ENCODE peak calls at places on chromosomes 2 and 18, in six cellular contexts. L is A549, D is fibroblast of lung, E is left ventricle myocardium inferior, G is astrocyte of the spinal cord, T is brain microvascular endothelial cell. J is an unnamed sample.

GRCh38 chr2:20061476-20061875 is 10.0 kb upstream of the LAPTM4A start:
- DNase-seq in L (no peak), D (peak), E (no peak), G (peak), T (no peak), J (no peak)

GRCh38 chr2:56465491-56465890 is 281.7 kb downstream of the CCDC85A start:
- DNase-seq in L (no peak), D (peak), E (no peak), G (no peak), T (no peak), J (no peak)

GRCh38 chr2:68565858-68566257 is 77.5 kb upstream of the PROKR1 start:
- DNase-seq in L (peak), D (peak), E (no peak), G (peak), T (peak), J (peak)

GRCh38 chr2:63060079-63060482 is 9.5 kb downstream of the OTX1 start:
- DNase-seq in L (no peak), D (no peak), E (no peak), G (peak), T (no peak), J (peak)

GRCh38 chr18:74453642-74454198 is 3.4 kb downstream of the DIPK1C start:
- DNase-seq in L (no peak), D (no peak), E (no peak), G (no peak), T (no peak), J (no peak)

GRCh38 chr2:208306291-208306690 is 40.2 kb downstream of the PIKFYVE start:
- DNase-seq in L (no peak), D (peak), E (no peak), G (peak), T (no peak), J (no peak)

GRCh38 chr2:148764820-148765219 is 110.2 kb upstream of the KIF5C start:
- DNase-seq in L (no peak), D (no peak), E (no peak), G (no peak), T (no peak), J (no peak)

GRCh38 chr2:25654801-25655200 is 18.6 kb downstream of the DTNB start:
- DNase-seq in L (no peak), D (no peak), E (no peak), G (no peak), T (no peak), J (no peak)

GRCh38 chr18:63320041-63320689 is 596 bp upstream of the BCL2 start:
- DNase-seq in L (peak), D (peak), E (peak), G (peak), T (peak), J (peak)
- TF ChIP-seq CTCF in L (peak), D (no peak), E (peak), G (peak), T (no peak), J (no peak)

GRCh38 chr2:218228366-218229092 is 11.5 kb downstream of the ARPC2 start:
- DNase-seq in L (peak), D (peak), E (no peak), G (no peak), T (no peak), J (peak)

GRCh38 chr2:218226903-218227302 is 9.9 kb downstream of the ARPC2 start:
- DNase-seq in L (no peak), D (no peak), E (no peak), G (no peak), T (no peak), J (no peak)

GRCh38 chr2:218229851-218230250 is 12.9 kb downstream of the ARPC2 start:
- DNase-seq in L (no peak), D (no peak), E (no peak), G (peak), T (no peak), J (peak)

GRCh38 chr2:218230882-218231281 is 13.9 kb downstream of the ARPC2 start:
- DNase-seq in L (peak), D (peak), E (no peak), G (peak), T (peak), J (peak)

GRCh38 chr2:218229239-218229638 is 12.2 kb downstream of the ARPC2 start:
- DNase-seq in L (peak), D (peak), E (no peak), G (peak), T (peak), J (peak)
- TF ChIP-seq CTCF in L (no peak), D (no peak), E (no peak), G (no peak), T (no peak), J (no peak)

GRCh38 chr18:45738660-45739059 is 14.7 kb downstream of the SLC14A1 start:
- DNase-seq in L (peak), D (no peak), E (no peak), G (no peak), T (no peak), J (no peak)
- TF ChIP-seq CTCF in L (no peak), D (no peak), E (peak), G (no peak), T (peak), J (no peak)

GRCh38 chr2:139946690-139947089 is 1166.5 kb upstream of the NXPH2 start:
- DNase-seq in L (no peak), D (no peak), E (no peak), G (no peak), T (no peak), J (no peak)
- TF ChIP-seq CTCF in L (no peak), D (no peak), E (no peak), G (no peak), T (no peak), J (no peak)

DNA sequence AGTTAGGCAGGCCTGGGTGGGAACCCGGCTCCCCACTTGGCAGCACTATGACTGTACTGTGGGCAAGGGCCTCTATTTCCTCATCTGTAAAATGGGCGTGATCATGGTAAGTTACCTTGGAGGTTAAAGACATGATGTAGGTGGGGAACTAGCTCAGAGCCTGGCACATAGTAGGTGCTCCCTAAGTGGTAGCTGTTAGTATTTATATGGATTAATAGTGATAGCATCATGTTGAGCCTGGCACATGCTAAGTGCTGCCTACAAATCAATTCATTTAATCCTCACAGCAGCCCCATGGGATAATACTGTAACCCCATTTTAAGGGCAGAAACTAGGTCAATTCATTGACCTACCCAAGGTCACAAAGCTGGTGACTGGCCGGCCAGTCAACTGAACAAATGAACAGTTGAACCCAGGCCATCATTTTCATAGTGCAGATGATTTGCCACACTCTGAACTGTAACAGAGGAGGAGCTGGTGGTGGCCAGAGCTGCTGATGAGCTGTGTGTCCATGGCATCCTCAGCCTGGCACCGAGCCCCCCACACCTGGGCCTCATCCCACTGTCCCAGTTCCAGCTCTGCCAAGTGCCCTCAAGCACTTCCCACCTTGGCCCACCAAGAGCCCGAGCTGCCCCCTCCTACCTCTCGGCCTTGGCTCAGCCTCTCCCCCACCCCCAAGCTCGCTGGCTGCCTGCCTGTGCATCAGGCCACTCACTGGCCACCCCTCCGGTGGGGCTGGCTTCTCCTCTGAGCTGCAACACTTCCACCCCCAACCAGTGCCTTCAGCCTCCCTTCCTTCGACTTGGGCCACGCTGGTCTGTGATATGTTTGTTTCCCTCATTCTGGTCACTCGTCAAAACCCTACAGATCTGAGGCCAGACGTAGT is 58.3 kb downstream of the ATOH8 start:
- DNase-seq in L (no peak), D (no peak), E (no peak), G (no peak), T (no peak), J (no peak)
- TF ChIP-seq CTCF in L (no peak), D (no peak), E (no peak), G (no peak), T (no peak), J (no peak)

DNA sequence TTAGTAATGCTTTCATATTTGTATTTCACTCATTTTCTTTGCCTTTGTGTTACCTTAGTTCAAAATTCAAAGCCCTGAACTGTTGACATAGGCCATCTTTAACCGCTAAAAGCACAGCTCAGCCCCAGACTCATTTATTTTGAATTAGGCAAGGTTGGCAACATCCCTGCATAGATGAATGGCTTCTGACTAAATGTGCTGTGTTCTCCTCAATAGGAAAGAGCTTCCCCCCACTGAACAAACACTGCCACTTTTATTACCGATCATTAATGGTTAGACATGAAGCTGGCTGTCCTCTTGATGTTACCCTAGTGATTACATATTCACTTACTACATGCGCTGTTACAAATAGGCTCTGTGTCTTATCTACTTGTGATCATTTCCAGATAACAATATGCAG is 170.6 kb downstream of the ADCYAP1 start:
- DNase-seq in L (no peak), D (no peak), E (no peak), G (no peak), T (no peak), J (no peak)
- TF ChIP-seq CTCF in L (no peak), D (no peak), E (no peak), G (no peak), T (no peak), J (no peak)

J was measured in MCF 10A.